ENCODE peak calls at places on chromosomes 7 and 10, in five cellular contexts. I, D, U, G and X are unnamed samples. For H3K27me3, the result is how much of the 10 kb centered on the place peaks cover.

GRCh38 chr10:129586897-129587443 is 119.9 kb downstream of the MGMT start:
- DNase-seq in G (peak), D (no peak), U (no peak), I (no peak), X (no peak)

GRCh38 chr7:22861576-22861975 is 38.9 kb upstream of the TOMM7 start:
- DNase-seq in G (no peak), U (no peak), D (no peak), I (no peak), X (no peak)

GRCh38 chr7:93720106-93720505 is 145.6 kb upstream of the CALCR start:
- DNase-seq in I (no peak), G (no peak), D (no peak), U (no peak), X (no peak)

GRCh38 chr7:24241216-24241615 is 42.8 kb upstream of the NPY start:
- DNase-seq in G (no peak), D (no peak), I (no peak), U (no peak), X (no peak)

GRCh38 chr7:50304911-50305621 is 550 bp downstream of the IKZF1 start:
- DNase-seq in D (no peak), I (no peak), G (no peak), U (peak), X (no peak)

GRCh38 chr10:70528726-70529362 is 50.3 kb downstream of the PALD1 start:
- DNase-seq in U (no peak), I (no peak), G (peak), D (no peak), X (no peak)

GRCh38 chr10:133030791-133031190 is 56.9 kb upstream of the ADGRA1 start:
- DNase-seq in G (no peak), D (no peak), I (no peak), U (no peak), X (no peak)

GRCh38 chr10:108167766-108168165 is 1003.3 kb upstream of the SORCS1 start:
- DNase-seq in D (no peak), G (no peak), U (no peak), I (no peak), X (no peak)

GRCh38 chr10:94183666-94184264 is 179.0 kb downstream of the NOC3L start:
- DNase-seq in I (no peak), D (no peak), U (no peak), G (peak), X (no peak)

GRCh38 chr7:98630770-98631169 is 13.7 kb downstream of the NPTX2 start:
- DNase-seq in D (no peak), I (no peak), U (no peak), G (no peak), X (no peak)

GRCh38 chr10:79299397-79300370 is 47.6 kb upstream of the PPIF start:
- DNase-seq in G (peak), I (no peak), U (no peak), D (no peak), X (no peak)

GRCh38 chr7:94183289-94183749 is 179.2 kb upstream of the BET1 start:
- DNase-seq in I (no peak), G (peak), U (no peak), D (peak), X (no peak)

GRCh38 chr7:13017881-13018280 is 330.4 kb downstream of the ARL4A start:
- DNase-seq in I (no peak), U (no peak), G (no peak), D (no peak), X (no peak)

GRCh38 chr7:124369310-124369709 is 336.4 kb upstream of the TMEM229A start:
- DNase-seq in D (no peak), I (no peak), U (no peak), G (no peak), X (no peak)

GRCh38 chr7:5578441-5579024 is 154.9 kb upstream of the TNRC18 start:
- DNase-seq in U (no peak), G (no peak), I (no peak), D (no peak), X (no peak)

GRCh38 chr7:100598425-100598824 is 3.7 kb upstream of the PCOLCE start:
- DNase-seq in U (no peak), I (no peak), D (no peak), G (peak), X (no peak)
- TF ChIP-seq POLR2A in U (no peak), I (no peak), D (no peak), G (no peak), X (no peak)

DNA sequence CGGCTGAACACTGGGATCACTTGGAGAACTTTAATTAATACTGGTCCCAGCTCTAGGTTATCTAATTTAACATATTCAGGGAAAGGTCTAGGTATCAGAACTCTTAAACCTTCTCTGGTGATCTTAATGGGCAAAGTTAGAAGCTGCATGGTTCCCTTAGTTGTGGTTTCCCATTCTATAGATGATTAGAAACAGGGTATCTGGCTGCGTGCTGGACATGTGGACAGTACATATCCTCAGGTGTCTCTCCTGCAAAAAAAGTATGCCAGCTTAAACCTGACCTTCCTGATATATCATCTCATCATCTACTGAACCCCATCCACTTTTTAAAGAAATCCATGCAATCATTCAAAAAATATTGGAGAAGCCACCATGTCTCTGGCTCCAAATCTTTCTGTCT is 284.5 kb upstream of the DKK1 start:
- DNase-seq in D (no peak), I (no peak), G (no peak), U (no peak), X (no peak)
- H3K27me3 ChIP-seq in D (under half), I (under half), G (under half), U (under half), X (under half)

DNA sequence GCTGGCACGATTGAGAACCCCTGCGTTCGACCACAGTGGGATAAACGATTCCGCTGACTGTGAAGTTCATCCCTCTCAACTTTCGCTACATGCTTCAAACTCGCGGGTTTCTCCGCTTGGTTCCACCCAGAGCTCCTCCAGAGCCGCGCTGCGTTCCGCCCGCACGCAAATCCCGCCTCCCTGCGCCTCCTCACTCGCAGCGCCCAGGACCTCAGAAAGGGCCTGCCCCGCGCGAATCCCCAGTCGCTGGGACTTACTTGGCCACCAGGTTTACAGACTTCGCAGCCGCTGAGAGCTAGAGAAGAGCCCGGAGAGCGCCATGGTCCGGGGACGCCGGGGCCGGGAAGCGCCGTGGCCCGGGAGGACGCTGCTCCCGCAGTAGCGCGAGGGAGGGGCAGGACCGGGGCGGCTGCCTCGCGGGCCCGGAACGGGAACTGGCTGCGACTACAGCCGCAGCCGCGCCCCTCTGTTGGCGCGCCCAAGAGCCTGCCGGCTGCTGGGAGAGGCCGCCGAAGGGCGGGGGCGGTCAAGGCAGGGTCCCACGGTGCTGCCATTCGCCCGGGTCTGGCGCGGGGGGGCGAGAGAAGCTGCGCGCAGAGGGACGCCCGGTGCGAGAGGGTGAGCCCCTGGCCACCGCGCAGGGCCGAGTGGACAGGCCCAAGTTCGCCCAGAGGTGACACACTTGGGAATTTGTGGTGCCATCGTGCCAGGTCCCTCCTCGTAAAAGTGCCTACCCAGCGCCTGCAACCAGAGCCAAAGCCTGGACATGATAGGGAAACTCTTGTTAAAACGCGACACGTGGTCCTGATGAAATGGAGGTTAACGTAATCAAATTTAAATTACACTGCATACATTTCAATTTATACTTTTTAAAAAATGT is at the start of gene NOD1:
- DNase-seq in D (peak), U (peak), G (peak), I (peak), X (peak)
- TF ChIP-seq POLR2A in D (peak), U (peak), G (peak), I (no peak), X (peak)

DNA sequence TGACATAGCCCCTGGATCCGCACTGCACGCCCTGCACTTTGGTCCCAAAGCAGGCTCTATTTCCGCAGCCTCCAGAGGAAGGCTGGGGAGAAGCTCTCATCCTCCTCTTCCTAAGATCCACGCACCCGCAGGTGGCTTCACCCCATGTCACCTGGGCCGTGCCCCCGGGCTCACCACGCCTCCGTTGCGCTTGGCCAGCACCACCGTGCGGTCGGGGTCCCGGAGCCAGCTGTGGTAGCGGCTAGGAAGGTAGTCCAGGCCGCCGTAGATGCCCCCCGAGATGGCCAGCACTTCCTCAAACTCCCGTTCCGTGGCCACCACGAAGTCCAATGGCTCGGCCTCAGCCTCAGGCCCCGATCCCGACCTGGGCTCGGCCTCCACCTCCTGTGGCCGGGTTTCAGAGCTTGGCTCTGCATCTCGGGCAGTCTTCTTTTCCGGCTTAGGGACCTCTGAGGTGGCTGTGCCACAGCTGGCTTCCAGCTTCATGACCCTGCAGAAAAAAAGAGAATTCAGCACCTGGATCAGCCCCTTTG is 5.7 kb downstream of the NAT16 start:
- DNase-seq in G (no peak), D (no peak), I (no peak), U (no peak), X (no peak)
- H3K27me3 ChIP-seq in G (half or more), D (under half), I (half or more), U (half or more), X (half or more)

DNA sequence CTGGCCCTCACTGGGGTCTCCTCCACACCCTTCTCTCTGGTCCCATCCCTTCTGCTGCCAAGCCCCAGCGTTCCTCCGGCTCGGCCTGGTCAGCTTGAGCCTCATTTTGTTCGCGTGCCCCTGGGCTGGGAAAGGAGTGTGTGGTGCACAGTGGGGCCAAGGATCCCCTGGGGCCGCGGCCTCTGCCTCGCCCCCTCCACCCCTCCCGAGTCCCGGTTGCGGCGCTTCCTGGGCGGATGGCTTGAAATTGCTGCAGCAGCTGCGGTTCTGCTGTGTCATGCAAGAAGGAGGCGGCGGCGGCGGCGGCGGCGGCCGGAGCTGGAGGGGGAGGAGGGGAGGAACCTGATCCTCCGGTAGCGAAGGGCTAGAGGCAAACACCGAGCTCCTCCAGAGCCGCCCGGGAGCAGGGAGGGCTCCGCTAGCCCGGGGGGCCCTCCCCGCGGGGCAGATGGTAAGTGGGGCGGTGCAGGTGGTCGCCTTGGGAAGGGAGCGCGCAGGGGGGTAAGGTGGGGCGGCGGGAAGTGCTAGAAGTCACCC is 217.9 kb upstream of the MKLN1 start:
- DNase-seq in G (peak), I (peak), U (peak), D (peak), X (peak)
- TF ChIP-seq POLR2A in G (peak), I (no peak), U (peak), D (peak), X (no peak)

GRCh38 chr10:111087968-111088505 is 11.2 kb downstream of the ADRA2A start:
- DNase-seq in D (no peak), G (no peak), I (no peak), U (no peak), X (no peak)

GRCh38 chr10:111086602-111087001 is 9.8 kb downstream of the ADRA2A start:
- DNase-seq in I (no peak), U (no peak), G (no peak), D (no peak), X (no peak)

GRCh38 chr10:111089293-111089692 is 12.5 kb downstream of the ADRA2A start:
- DNase-seq in G (no peak), U (no peak), I (no peak), D (no peak), X (no peak)

GRCh38 chr10:111085690-111086353 is 9.0 kb downstream of the ADRA2A start:
- DNase-seq in D (no peak), I (no peak), G (no peak), U (no peak), X (no peak)

GRCh38 chr10:111087331-111087756 is 10.5 kb downstream of the ADRA2A start:
- DNase-seq in G (no peak), D (no peak), U (no peak), I (no peak), X (no peak)
- H3K27me3 ChIP-seq in G (under half), D (under half), U (under half), I (under half), X (under half)